ENCODE peak calls at places on chromosomes 11 and 22, in four cellular contexts. J is dorsolateral prefrontal cortex; B is GM23248; X is CD4-positive, alpha-beta T cell. R is an unnamed sample.

GRCh38 chr22:50170453-50171318 is at the start of gene PANX2:
- DNase-seq in J (no peak), X (no peak), B (peak), R (no peak)

GRCh38 chr11:29127456-29127855 is 889.4 kb downstream of the KCNA4 start:
- DNase-seq in J (no peak), X (no peak), B (no peak), R (no peak)

GRCh38 chr11:103608566-103608965 is 427.9 kb upstream of the DDI1 start:
- DNase-seq in J (no peak), B (peak), X (no peak), R (no peak)

GRCh38 chr11:61769169-61769920 is 16.9 kb downstream of the MYRF start:
- DNase-seq in X (no peak), J (no peak), B (no peak), R (no peak)

GRCh38 chr22:43077121-43077877 is 11.9 kb downstream of the TTLL1 start:
- DNase-seq in X (no peak), B (no peak), J (peak), R (no peak)

GRCh38 chr22:18997925-18998315 is 61.8 kb upstream of the PRODH start:
- DNase-seq in X (no peak), B (no peak), J (peak), R (peak)

GRCh38 chr11:67532889-67533288 is 9.6 kb upstream of the CABP2 start:
- DNase-seq in J (no peak), X (no peak), B (no peak), R (no peak)

GRCh38 chr11:34604216-34604615 is 16.7 kb upstream of the EHF start:
- DNase-seq in J (no peak), X (no peak), B (no peak), R (no peak)

GRCh38 chr11:1392111-1392510 is 2.4 kb downstream of the BRSK2 start:
- DNase-seq in J (no peak), B (no peak), X (no peak), R (no peak)

GRCh38 chr11:104246590-104246989 is 82.6 kb upstream of the PDGFD start:
- DNase-seq in J (no peak), X (no peak), B (no peak), R (no peak)

GRCh38 chr11:102047305-102047924 is at the start of gene CFAP300:
- DNase-seq in J (peak), B (peak), X (peak), R (peak)

GRCh38 chr22:48579915-48580279 is 1247.8 kb downstream of the BRD1 start:
- DNase-seq in B (no peak), J (no peak), X (no peak), R (no peak)

DNA sequence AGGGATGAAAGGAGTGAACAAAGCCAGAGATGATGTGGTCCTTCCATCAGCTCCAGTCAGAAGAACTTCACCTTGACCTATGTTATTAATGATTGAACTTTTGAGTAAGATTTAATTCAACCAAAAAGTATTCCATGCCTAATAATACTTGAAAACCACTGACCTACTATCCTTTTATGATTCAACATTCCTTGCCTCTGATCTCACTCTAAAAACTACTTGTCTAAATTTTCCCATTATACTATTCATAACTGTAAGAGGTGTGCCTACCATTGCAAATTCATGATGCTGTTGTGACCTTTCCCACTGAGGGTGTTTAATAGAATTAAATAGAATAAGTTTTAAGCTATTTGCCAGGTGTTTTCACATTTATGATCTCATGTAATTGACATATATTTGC is 164.7 kb upstream of the GUCY1A2 start:
- DNase-seq in B (peak), J (no peak), X (no peak), R (no peak)
- H3K27ac ChIP-seq in B (no peak), J (no peak), X (no peak), R (no peak)

DNA sequence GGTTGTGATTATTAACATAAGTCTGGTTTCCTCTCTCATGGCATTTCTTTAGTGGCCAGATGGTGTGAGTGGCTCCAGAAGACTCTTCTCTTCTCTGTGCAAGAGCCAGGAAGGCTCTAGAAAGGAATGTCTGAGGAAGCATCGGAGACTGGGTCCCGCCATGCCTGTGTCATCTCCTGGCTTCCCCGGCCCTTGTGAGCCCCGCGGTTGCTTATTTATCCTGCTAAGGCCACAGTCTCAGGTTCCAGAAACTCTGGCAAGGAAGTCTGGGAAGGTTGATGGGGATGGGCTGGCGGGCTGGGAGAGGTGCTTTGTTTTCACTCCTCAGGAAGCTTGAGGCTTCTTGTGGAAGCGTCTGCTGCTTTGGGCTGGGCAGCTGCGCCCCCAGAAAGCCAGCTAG is 18.9 kb downstream of the BCR start:
- DNase-seq in B (no peak), J (no peak), X (no peak), R (no peak)
- H3K27ac ChIP-seq in B (no peak), J (no peak), X (no peak), R (no peak)

GRCh38 chr22:32841175-32841574 is 39.7 kb downstream of the TIMP3 start:
- DNase-seq in B (no peak), X (no peak), J (no peak), R (no peak)
- H3K27ac ChIP-seq in B (peak), X (no peak), J (no peak), R (no peak)

GRCh38 chr11:93728792-93729128 is 12.5 kb downstream of the TAF1D start:
- DNase-seq in X (no peak), J (no peak), B (no peak), R (no peak)
- H3K27ac ChIP-seq in X (no peak), J (no peak), B (peak), R (no peak)

GRCh38 chr22:38694049-38694448 is 6.7 kb downstream of the JOSD1 start:
- DNase-seq in J (no peak), X (no peak), B (peak), R (no peak)
- H3K27ac ChIP-seq in J (no peak), X (no peak), B (no peak), R (no peak)

DNA sequence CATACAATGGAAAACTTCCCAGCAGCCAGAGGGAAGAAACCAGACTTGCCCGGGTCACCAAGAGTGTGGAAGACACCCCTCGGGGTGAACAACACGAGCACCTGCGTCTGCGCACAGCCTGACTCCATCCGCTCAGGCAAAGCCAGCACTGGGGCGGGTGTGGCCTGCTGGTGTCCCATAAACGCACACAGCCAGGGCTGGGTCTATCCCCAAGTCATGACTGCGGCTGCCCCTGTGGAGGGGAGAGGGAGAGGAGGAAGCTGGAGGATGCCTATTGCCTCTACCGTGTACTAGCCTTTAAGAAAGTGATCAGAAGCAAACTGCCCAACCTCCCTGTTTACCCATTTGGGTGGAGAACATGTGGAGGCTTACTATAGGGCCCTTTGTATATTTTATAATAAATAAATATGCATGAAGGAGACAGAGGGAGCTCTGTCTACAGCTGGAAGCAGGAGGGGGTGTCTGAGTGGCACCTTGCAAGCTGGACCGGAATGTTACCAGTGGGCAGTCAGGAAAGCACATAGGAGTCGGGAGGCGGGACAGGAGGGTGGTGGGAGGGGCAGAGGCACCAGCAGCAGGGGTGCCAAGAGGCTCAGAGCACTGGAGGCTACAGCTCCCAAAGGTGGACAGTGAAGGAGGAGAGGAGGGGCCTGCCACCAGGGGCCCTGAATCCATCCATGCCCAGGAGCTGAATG is 79.6 kb downstream of the PHF21B start:
- DNase-seq in X (no peak), J (no peak), B (no peak), R (no peak)
- H3K27ac ChIP-seq in X (no peak), J (no peak), B (no peak), R (no peak)

R was measured in caudate nucleus.